ENCODE peak calls at places on chromosomes 6 and 20, in four cellular contexts. R is A549, B is tibial nerve, Z is esophagus squamous epithelium. S is an unnamed sample.

GRCh38 chr6:16851758-16852157 is 90.5 kb upstream of the ATXN1 start:
- DNase-seq in R (no peak), B (no peak), Z (no peak), S (no peak)

GRCh38 chr20:22861990-22862389 is 173.1 kb upstream of the SSTR4 start:
- DNase-seq in R (no peak), B (no peak), Z (no peak), S (no peak)

GRCh38 chr20:13426870-13427269 is 205.8 kb downstream of the ISM1 start:
- DNase-seq in R (no peak), B (no peak), Z (no peak), S (no peak)

GRCh38 chr6:83637953-83638352 is 70.9 kb downstream of the SNAP91 start:
- DNase-seq in R (no peak), B (no peak), Z (no peak), S (no peak)

GRCh38 chr6:1771324-1771723 is 161.6 kb downstream of the FOXC1 start:
- DNase-seq in R (no peak), B (no peak), Z (no peak), S (no peak)

GRCh38 chr6:100446115-100446921 is 18.4 kb downstream of the SIM1 start:
- DNase-seq in R (no peak), B (no peak), Z (no peak), S (no peak)

GRCh38 chr20:58390659-58391035 is 1.6 kb downstream of the VAPB start:
- DNase-seq in R (no peak), B (peak), Z (no peak), S (no peak)

GRCh38 chr6:162576009-162576408 is 151.6 kb downstream of the PRKN start:
- DNase-seq in R (no peak), B (no peak), Z (no peak), S (no peak)

GRCh38 chr6:134447883-134448387 is 130.0 kb upstream of the SGK1 start:
- DNase-seq in R (no peak), B (no peak), Z (no peak), S (no peak)

GRCh38 chr20:21562656-21563055 is 48.8 kb upstream of the NKX2-2 start:
- DNase-seq in R (no peak), B (no peak), Z (no peak), S (no peak)

GRCh38 chr20:4167261-4168004 is 152.1 kb upstream of the RNF24 start:
- DNase-seq in R (no peak), B (no peak), Z (no peak), S (no peak)

GRCh38 chr6:2583459-2583858 is 167.3 kb downstream of the MYLK4 start:
- DNase-seq in R (no peak), B (no peak), Z (no peak), S (no peak)

GRCh38 chr6:93437491-93437890 is 18.1 kb upstream of the EPHA7 start:
- DNase-seq in R (no peak), B (no peak), Z (no peak), S (no peak)

GRCh38 chr6:156816505-156816904 is 39.3 kb downstream of the ARID1B start:
- DNase-seq in R (no peak), B (peak), Z (no peak), S (no peak)

GRCh38 chr6:170074907-170075306 is 216.0 kb downstream of the DLL1 start:
- DNase-seq in R (no peak), B (no peak), Z (no peak), S (no peak)

GRCh38 chr6:156880913-156881312 is 103.7 kb downstream of the ARID1B start:
- DNase-seq in R (no peak), B (no peak), Z (no peak), S (no peak)

GRCh38 chr20:45993197-45993951 is 15.3 kb upstream of the MMP9 start:
- DNase-seq in R (peak), B (no peak), Z (no peak), S (peak)

GRCh38 chr20:23566199-23566932 is 1.9 kb downstream of the CST9L start:
- DNase-seq in R (no peak), B (no peak), Z (no peak), S (no peak)

GRCh38 chr6:139514819-139515218 is 140.4 kb upstream of the CITED2 start:
- DNase-seq in R (no peak), B (no peak), Z (no peak), S (no peak)

GRCh38 chr6:43506667-43507471 is 3.3 kb downstream of the LRRC73 start:
- DNase-seq in R (peak), B (peak), Z (no peak), S (no peak)

GRCh38 chr20:47660983-47661711 is 124.1 kb downstream of the SULF2 start:
- DNase-seq in R (no peak), B (no peak), Z (no peak), S (no peak)

GRCh38 chr6:41895300-41896233 is at the start of gene USP49:
- DNase-seq in R (peak), B (peak), Z (peak), S (peak)

GRCh38 chr6:65199121-65199520 is 507.9 kb downstream of the EYS start:
- DNase-seq in R (no peak), B (no peak), Z (no peak), S (no peak)

GRCh38 chr6:40425192-40425919 is 161.8 kb downstream of the LRFN2 start:
- DNase-seq in R (no peak), B (no peak), Z (no peak), S (no peak)

GRCh38 chr20:17227669-17228623 is 1.1 kb downstream of the PCSK2 start:
- DNase-seq in R (no peak), B (no peak), Z (no peak), S (no peak)

GRCh38 chr20:18233408-18233943 is 54.9 kb upstream of the ZNF133 start:
- DNase-seq in R (no peak), B (no peak), Z (no peak), S (no peak)

GRCh38 chr6:45507156-45507555 is 129.4 kb upstream of the SUPT3H start:
- DNase-seq in R (no peak), B (no peak), Z (no peak), S (no peak)

GRCh38 chr6:47628448-47629272 is 69.7 kb upstream of the ADGRF4 start:
- DNase-seq in R (no peak), B (no peak), Z (no peak), S (no peak)

GRCh38 chr6:166952122-166952521 is 4.2 kb downstream of the RNASET2 start:
- DNase-seq in R (no peak), B (no peak), Z (no peak), S (no peak)

GRCh38 chr6:166947251-166947650 is 9.1 kb downstream of the RNASET2 start:
- DNase-seq in R (no peak), B (no peak), Z (no peak), S (no peak)

GRCh38 chr6:166951670-166952060 is 4.7 kb downstream of the RNASET2 start:
- DNase-seq in R (no peak), B (no peak), Z (no peak), S (no peak)

GRCh38 chr6:166950443-166950821 is 5.9 kb downstream of the RNASET2 start:
- DNase-seq in R (no peak), B (no peak), Z (no peak), S (no peak)

DNA sequence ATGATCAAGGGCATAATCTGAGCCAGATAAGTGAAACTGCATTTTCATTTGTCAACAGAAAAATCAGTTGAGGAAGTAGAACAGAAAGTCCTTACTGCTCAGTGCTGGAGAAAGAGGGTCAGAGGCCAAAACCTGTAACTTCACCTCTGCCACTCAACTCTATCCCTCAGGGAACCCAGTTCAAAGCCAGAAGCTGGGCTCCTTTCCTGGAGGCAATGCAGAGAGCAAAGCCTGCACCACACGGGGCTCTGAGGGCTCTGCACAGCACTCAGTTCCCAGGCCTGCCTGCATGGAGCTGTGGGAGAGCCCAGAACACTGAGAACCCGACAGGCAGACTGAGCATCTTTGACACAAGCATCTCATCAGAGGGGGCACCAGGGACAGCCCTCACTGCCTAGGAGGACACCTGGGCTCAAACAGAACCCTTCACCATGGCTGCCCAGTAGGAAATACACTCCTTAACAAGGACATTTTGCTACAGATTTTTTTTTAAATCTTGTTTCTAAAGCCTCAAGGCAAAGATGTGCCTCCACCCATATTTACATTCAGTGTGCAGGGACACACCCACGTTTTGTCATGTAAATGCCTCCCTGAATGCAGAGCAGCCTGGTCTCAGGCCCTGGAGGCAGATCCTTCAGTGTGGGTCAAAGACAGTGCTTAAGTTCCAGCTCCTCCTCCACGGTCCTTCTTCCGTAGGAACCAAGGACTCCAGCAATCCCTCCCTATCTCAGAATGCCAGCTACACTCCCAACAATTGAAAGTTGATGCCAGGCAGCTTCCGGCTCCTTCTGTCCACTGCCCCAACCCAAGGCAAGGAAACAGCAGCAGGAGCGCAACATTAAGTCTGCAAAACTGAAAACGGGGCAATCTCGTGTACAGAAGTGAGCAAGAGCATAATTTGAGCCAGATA is 6.6 kb downstream of the RNASET2 start:
- DNase-seq in R (no peak), B (no peak), Z (no peak), S (no peak)
- H3K4me3 ChIP-seq in R (no peak), B (no peak), Z (no peak), S (no peak)

GRCh38 chr6:20632696-20633095 is 98.4 kb downstream of the CDKAL1 start:
- DNase-seq in R (no peak), B (no peak), Z (no peak), S (no peak)
- TF ChIP-seq CTCF in R (no peak), B (no peak), Z (no peak), S (no peak)

GRCh38 chr6:33813960-33814662 is 10.3 kb upstream of the MLN start:
- DNase-seq in R (no peak), B (no peak), Z (no peak), S (no peak)
- H3K4me3 ChIP-seq in R (no peak), B (no peak), Z (no peak), S (no peak)

GRCh38 chr6:13358486-13358885 is 30.1 kb upstream of the TBC1D7 start:
- DNase-seq in R (no peak), B (no peak), Z (no peak), S (no peak)
- TF ChIP-seq CTCF in R (no peak), B (no peak), Z (no peak), S (no peak)

GRCh38 chr6:88588938-88589337 is 374.5 kb downstream of the RNGTT start:
- DNase-seq in R (no peak), B (no peak), Z (no peak), S (no peak)

GRCh38 chr6:88584581-88584980 is 378.8 kb downstream of the RNGTT start:
- DNase-seq in R (no peak), B (no peak), Z (no peak), S (no peak)

GRCh38 chr6:88585081-88585692 is 378.2 kb downstream of the RNGTT start:
- DNase-seq in R (no peak), B (no peak), Z (no peak), S (no peak)

GRCh38 chr6:88587158-88587537 is 376.3 kb downstream of the RNGTT start:
- DNase-seq in R (no peak), B (no peak), Z (no peak), S (no peak)

GRCh38 chr6:88586371-88587157 is 376.9 kb downstream of the RNGTT start:
- DNase-seq in R (no peak), B (no peak), Z (no peak), S (no peak)
- H3K4me3 ChIP-seq in R (no peak), B (no peak), Z (no peak), S (peak)

DNA sequence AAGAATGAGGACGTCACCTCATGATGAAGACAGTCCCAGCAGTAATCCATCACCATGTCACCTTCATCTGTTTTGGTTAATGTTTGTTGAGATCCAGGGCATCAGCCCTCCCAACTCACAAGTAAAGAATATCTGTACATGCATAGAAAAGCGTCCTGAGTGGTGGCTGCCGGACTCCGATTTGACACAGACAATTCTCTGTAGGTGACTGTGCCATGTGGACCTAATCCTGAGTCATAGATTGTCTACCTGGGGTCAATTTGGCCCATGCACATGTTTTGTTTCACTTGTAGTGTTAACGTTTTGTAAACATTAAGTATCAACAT is 168.4 kb upstream of the UST start:
- DNase-seq in R (no peak), B (no peak), Z (no peak), S (no peak)
- TF ChIP-seq CTCF in R (no peak), B (no peak), Z (no peak), S (no peak)